ENCODE peak calls at places on chromosomes 16 and 17, in ten cellular contexts. M is HCT116, Z is IMR-90, H is adrenal gland, V is A549, U is tibial nerve, L is uterus, N is H54, E is body of pancreas, O is H1. W is an unnamed sample.

GRCh38 chr16:68374251-68374805 is 63.5 kb downstream of the PRMT7 start:
- DNase-seq in Z (no peak), M (no peak), H (no peak), V (no peak), E (no peak), U (no peak), N (no peak), L (no peak), O (no peak), W (peak; percentile 44)

GRCh38 chr16:19700319-19700781 is 17.7 kb downstream of the KNOP1 start:
- DNase-seq in M (no peak), H (peak; percentile 44), L (peak; percentile 55), N (no peak), O (no peak), Z (peak; percentile 70), V (peak; percentile 81), E (no peak), U (no peak), W (peak; percentile 61)

GRCh38 chr16:65751622-65752598 is 614.6 kb upstream of the CDH5 start:
- DNase-seq in H (no peak), N (no peak), L (no peak), E (no peak), V (no peak), U (no peak), M (no peak), Z (no peak), O (no peak), W (no peak)

GRCh38 chr16:12833939-12834338 is 30.3 kb upstream of the CPPED1 start:
- DNase-seq in E (no peak), O (peak; percentile 54), M (peak; percentile 31), L (no peak), V (peak; percentile 54), Z (no peak), U (no peak), N (peak; percentile 69), H (peak; percentile 61), W (no peak)

GRCh38 chr16:30413116-30413806 is 5.9 kb downstream of the ZNF771 start:
- DNase-seq in Z (no peak), V (no peak), N (no peak), L (no peak), H (no peak), M (no peak), E (no peak), U (no peak), O (no peak), W (no peak)

GRCh38 chr16:84074721-84075120 is 32.1 kb upstream of the SLC38A8 start:
- DNase-seq in U (no peak), N (no peak), Z (no peak), H (no peak), O (no peak), L (no peak), E (no peak), M (no peak), V (no peak), W (no peak)

GRCh38 chr17:68184816-68185436 is 62.9 kb upstream of the AMZ2 start:
- DNase-seq in V (no peak), H (no peak), U (no peak), N (no peak), M (no peak), E (no peak), Z (no peak), L (no peak), O (no peak), W (no peak)

GRCh38 chr16:28000314-28000713 is 63.2 kb downstream of the GSG1L start:
- DNase-seq in O (no peak), V (no peak), M (no peak), L (no peak), E (no peak), H (no peak), Z (no peak), N (no peak), U (no peak), W (no peak)

DNA sequence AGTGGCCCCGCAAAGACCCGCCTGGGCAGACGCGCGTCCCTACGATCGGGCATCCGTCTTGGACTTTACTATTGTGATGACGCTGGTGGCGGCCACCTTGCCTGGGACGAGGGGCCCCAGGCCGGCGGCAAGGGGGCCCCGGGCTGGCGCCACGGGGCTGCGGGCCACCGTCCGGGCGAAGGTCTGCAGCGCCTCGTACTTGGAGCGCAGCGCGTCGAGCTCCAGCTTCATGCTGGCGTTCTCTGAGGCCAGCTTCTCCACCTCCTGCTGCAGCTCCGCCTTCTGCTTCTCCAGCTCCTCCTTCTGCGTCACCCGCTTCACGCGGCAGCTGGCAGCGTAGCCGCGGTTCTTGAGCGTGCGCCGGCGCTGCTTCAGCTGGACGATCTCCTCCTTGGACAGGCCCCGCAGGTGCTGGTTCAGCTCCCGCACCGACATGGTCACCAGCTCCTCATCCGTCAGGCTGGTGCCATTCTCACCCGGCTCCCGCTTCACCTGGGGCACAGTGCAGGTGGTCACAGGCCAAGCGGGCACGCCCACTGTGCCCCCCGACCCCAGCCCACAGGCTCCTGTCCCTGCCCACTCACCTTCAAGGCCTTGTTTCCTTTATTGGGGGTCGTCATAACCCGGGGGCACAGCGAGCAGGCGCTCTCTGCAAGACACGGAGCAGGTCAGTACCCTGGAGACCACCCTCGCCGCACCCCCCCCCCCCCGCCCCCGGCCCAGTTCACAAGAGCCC is 4.8 kb upstream of the SIRT7 start:
- DNase-seq in N (no peak), O (no peak), U (no peak), L (no peak), E (no peak), Z (no peak), H (no peak), V (no peak), M (no peak), W (no peak)
- TF ChIP-seq POLR2A in N (no peak), O (no peak), U (no peak), L (no peak), E (no peak), Z (no peak), H (no peak), V (no peak), M (no peak), W (no peak)

GRCh38 chr16:5905935-5906334 is 808.3 kb upstream of the EEF2KMT start:
- DNase-seq in H (no peak), V (no peak), E (no peak), Z (no peak), N (no peak), U (no peak), L (no peak), M (no peak), O (no peak), W (no peak)

GRCh38 chr16:5895137-5895536 is 797.5 kb upstream of the EEF2KMT start:
- DNase-seq in V (no peak), N (no peak), U (no peak), Z (no peak), O (no peak), H (no peak), L (no peak), M (no peak), E (no peak), W (no peak)

GRCh38 chr16:5903797-5904196 is 806.2 kb upstream of the EEF2KMT start:
- DNase-seq in N (no peak), E (no peak), Z (no peak), V (no peak), L (no peak), U (no peak), O (no peak), H (no peak), M (no peak), W (no peak)

GRCh38 chr16:5903153-5903552 is 805.6 kb upstream of the EEF2KMT start:
- DNase-seq in O (no peak), U (no peak), M (no peak), V (no peak), E (no peak), Z (no peak), H (no peak), N (no peak), L (no peak), W (no peak)

GRCh38 chr16:5900046-5900445 is 802.5 kb upstream of the EEF2KMT start:
- DNase-seq in Z (no peak), E (no peak), O (no peak), M (no peak), U (no peak), N (no peak), V (no peak), H (no peak), L (no peak), W (no peak)
- TF ChIP-seq POLR2A in Z (no peak), E (no peak), O (no peak), M (no peak), U (no peak), N (no peak), V (no peak), H (no peak), L (no peak), W (no peak)

DNA sequence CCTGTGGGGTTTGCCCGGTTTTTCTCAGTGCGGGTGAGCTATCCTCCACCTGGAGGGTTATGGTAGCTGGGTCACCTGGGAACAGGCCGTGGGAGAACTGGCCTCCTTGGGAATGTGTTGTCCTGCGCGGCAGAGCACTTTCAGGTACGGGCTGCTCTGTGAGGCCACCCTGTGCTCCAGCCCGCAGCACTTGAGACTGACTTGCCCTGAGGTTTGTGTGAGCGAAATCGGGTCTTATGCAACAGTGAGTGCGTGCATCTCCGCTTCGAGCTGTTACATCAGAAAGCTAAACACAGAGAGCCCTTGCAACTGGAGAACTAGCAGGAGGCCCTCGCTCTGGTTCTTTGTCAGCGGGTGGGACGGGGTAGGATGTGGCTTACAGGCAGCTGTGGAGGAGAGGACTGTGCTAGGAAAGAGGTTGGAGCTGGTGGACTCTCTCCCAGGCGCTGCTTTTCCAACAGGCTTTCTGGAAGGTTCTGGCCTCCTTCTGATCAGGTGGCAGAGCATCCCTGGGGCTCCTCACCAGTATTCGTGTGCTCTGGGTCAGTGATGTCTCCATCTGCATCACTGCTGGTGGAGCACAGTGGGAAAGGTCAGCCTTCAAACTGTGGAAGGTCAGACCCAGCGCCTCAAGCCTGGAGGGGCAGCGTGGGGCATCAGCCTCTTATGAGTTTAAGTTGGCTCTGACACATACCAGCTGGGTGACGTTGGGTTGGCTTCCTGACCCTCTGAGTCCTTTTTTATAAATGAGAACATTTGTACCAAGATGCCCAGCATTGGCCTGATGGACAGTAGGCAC is 76.2 kb downstream of the KSR1 start:
- DNase-seq in Z (peak; percentile 98), N (no peak), V (no peak), H (peak; percentile 54), U (no peak), O (no peak), L (no peak), E (peak; percentile 75), M (no peak), W (peak; percentile 56)
- TF ChIP-seq POLR2A in Z (peak; percentile 78), N (no peak), V (no peak), H (no peak), U (no peak), O (no peak), L (no peak), E (no peak), M (no peak), W (no peak)

DNA sequence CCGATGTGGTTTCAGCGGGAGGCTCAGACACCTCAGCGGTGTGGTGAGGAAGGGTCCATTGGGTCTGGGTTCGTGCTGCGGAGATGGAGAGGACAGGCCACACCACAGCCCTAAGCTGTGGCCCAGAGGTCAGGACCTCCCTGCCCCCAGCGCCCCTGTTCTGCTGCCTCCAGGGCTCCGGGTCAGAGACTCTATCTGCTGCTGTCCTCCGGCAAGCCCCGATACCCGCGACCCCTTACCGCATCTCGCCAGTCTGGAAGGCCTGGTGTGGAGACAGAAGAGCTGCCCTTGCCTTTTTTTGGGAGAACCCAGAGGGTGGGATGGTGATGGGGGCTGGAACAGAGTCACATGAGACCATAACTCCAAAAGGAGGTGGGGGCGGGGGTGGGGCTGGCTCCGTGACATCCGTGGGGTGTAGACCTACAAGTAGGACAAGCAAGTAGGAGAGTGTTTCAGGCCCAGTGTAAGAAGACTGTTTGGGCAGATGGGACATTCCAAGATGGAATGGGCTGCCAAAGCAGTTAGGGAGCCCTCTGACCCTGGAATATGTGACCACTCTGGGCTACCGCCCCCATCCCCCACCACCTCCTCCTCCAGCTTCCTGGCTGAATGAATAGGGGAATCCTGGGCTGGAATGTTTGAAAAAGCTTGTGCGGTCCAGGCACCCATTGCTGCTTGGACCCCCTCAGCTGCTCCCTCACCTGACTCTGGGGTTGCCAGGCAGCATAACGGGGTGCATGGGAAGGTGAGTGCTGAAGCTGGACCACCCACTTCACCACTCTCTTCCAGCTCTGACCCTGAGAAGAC is 1.4 kb downstream of the XYLT2 start:
- DNase-seq in O (peak; percentile 57), Z (peak; percentile 6), N (no peak), M (no peak), V (no peak), E (no peak), H (no peak), L (no peak), U (no peak), W (no peak)
- TF ChIP-seq POLR2A in O (no peak), Z (no peak), N (no peak), M (no peak), V (no peak), E (no peak), H (no peak), L (no peak), U (no peak), W (no peak)

W was measured in right lobe of liver.